ENCODE peak calls at places on chromosomes 1 and 21, in four cellular contexts. C is psoas muscle, N is right lobe of liver, V is sigmoid colon. X is an unnamed sample.

GRCh38 chr1:232884262-232884661 is 66.1 kb upstream of the NTPCR start:
- DNase-seq in C (no peak), N (no peak), V (no peak), X (no peak)

GRCh38 chr1:43435146-43436145 is 18.3 kb downstream of the HYI start:
- DNase-seq in C (no peak), N (no peak), V (peak), X (no peak)

GRCh38 chr1:205199090-205199930 is 12.2 kb downstream of the DSTYK start:
- DNase-seq in C (no peak), N (no peak), V (no peak), X (no peak)

GRCh38 chr21:39033878-39034589 is 149.2 kb downstream of the PSMG1 start:
- DNase-seq in C (no peak), N (peak), V (peak), X (peak)

GRCh38 chr1:66402194-66402593 is 131.8 kb upstream of the SGIP1 start:
- DNase-seq in C (peak), N (no peak), V (peak), X (no peak)

GRCh38 chr1:155947292-155947691 is 5.9 kb downstream of the RXFP4 start:
- DNase-seq in C (no peak), N (no peak), V (peak), X (no peak)

GRCh38 chr1:58620926-58621325 is 43.9 kb upstream of the TACSTD2 start:
- DNase-seq in C (no peak), N (no peak), V (no peak), X (peak)

GRCh38 chr1:169604781-169605560 is 18.7 kb upstream of the F5 start:
- DNase-seq in C (no peak), N (no peak), V (no peak), X (no peak)

GRCh38 chr1:244653439-244654283 is 735 bp downstream of the DESI2 start:
- DNase-seq in C (no peak), N (peak), V (peak), X (no peak)

GRCh38 chr1:155320661-155321576 is at the start of gene RUSC1:
- DNase-seq in C (peak), N (peak), V (peak), X (no peak)

GRCh38 chr21:42892582-42892930 is 553 bp upstream of the NDUFV3 start:
- DNase-seq in C (no peak), N (no peak), V (no peak), X (no peak)

GRCh38 chr1:168301664-168302320 is 21.1 kb downstream of the TBX19 start:
- DNase-seq in C (no peak), N (no peak), V (no peak), X (peak)

GRCh38 chr1:179169616-179170467 is 59.6 kb downstream of the ABL2 start:
- DNase-seq in C (no peak), N (no peak), V (no peak), X (no peak)

GRCh38 chr1:231776006-231776707 is 149.6 kb downstream of the DISC1 start:
- DNase-seq in C (no peak), N (no peak), V (no peak), X (no peak)

GRCh38 chr1:47031585-47031984 is 8.1 kb downstream of the CYP4X1 start:
- DNase-seq in C (peak), N (no peak), V (no peak), X (no peak)

GRCh38 chr1:63774617-63775417 is 1.0 kb downstream of the ROR1 start:
- DNase-seq in C (peak), N (peak), V (peak), X (no peak)

GRCh38 chr1:43887748-43888147 is 45.9 kb upstream of the ARTN start:
- DNase-seq in C (no peak), N (no peak), V (no peak), X (no peak)

GRCh38 chr1:197027359-197027758 is 39.7 kb downstream of the F13B start:
- DNase-seq in C (no peak), N (no peak), V (no peak), X (peak)

GRCh38 chr21:26962516-26963305 is 4.2 kb downstream of the ADAMTS5 start:
- DNase-seq in C (no peak), N (no peak), V (no peak), X (no peak)

GRCh38 chr1:89365206-89365605 is 1.3 kb downstream of the GBP6 start:
- DNase-seq in C (no peak), N (no peak), V (no peak), X (no peak)

GRCh38 chr1:3943123-3943431 is 43.0 kb upstream of the C1orf174 start:
- DNase-seq in C (no peak), N (no peak), V (no peak), X (no peak)

GRCh38 chr1:186374313-186375151 is 521 bp downstream of the TPR start:
- DNase-seq in C (no peak), N (no peak), V (no peak), X (no peak)

GRCh38 chr1:179968994-179969919 is 14.6 kb downstream of the CEP350 start:
- DNase-seq in C (no peak), N (no peak), V (no peak), X (no peak)

GRCh38 chr1:201748331-201748730 is 80.6 kb upstream of the IPO9 start:
- DNase-seq in C (no peak), N (no peak), V (no peak), X (no peak)

GRCh38 chr1:67463298-67463960 is 33.2 kb upstream of the SERBP1 start:
- DNase-seq in C (no peak), N (no peak), V (no peak), X (no peak)

GRCh38 chr1:53273526-53273925 is 35.2 kb upstream of the MAGOH start:
- DNase-seq in C (no peak), N (no peak), V (peak), X (peak)

GRCh38 chr1:59453297-59453970 is 156.5 kb downstream of the FGGY start:
- DNase-seq in C (no peak), N (no peak), V (no peak), X (no peak)

GRCh38 chr1:18142969-18143368 is 35.4 kb downstream of the IGSF21 start:
- DNase-seq in C (no peak), N (no peak), V (no peak), X (no peak)

GRCh38 chr21:15309721-15310120 is 244.9 kb upstream of the NRIP1 start:
- DNase-seq in C (peak), N (peak), V (peak), X (no peak)

GRCh38 chr21:16309250-16309971 is 579.6 kb downstream of the USP25 start:
- DNase-seq in C (no peak), N (no peak), V (no peak), X (no peak)

GRCh38 chr1:205344010-205344808 is 12.5 kb downstream of the KLHDC8A start:
- DNase-seq in C (peak), N (no peak), V (no peak), X (no peak)

GRCh38 chr1:231596337-231596791 is 30.2 kb upstream of the DISC1 start:
- DNase-seq in C (no peak), N (no peak), V (no peak), X (no peak)

GRCh38 chr1:209368864-209369598 is 214.5 kb upstream of the CAMK1G start:
- DNase-seq in C (peak), N (no peak), V (peak), X (no peak)

GRCh38 chr1:230188826-230189225 is 121.8 kb downstream of the GALNT2 start:
- DNase-seq in C (no peak), N (no peak), V (no peak), X (no peak)
- H3K27ac ChIP-seq in C (no peak), N (no peak), V (peak), X (no peak)

GRCh38 chr1:225747566-225747965 is 30.1 kb upstream of the SRP9 start:
- DNase-seq in C (no peak), N (no peak), V (no peak), X (no peak)

GRCh38 chr1:225744745-225745144 is 32.9 kb upstream of the SRP9 start:
- DNase-seq in C (no peak), N (no peak), V (no peak), X (no peak)

GRCh38 chr1:225748479-225748878 is 29.1 kb upstream of the SRP9 start:
- DNase-seq in C (no peak), N (no peak), V (no peak), X (no peak)

GRCh38 chr1:225745231-225745630 is 32.4 kb upstream of the SRP9 start:
- DNase-seq in C (no peak), N (no peak), V (peak), X (no peak)

GRCh38 chr1:225746361-225747179 is 31.1 kb upstream of the SRP9 start:
- DNase-seq in C (peak), N (peak), V (peak), X (no peak)
- H3K27ac ChIP-seq in C (peak), N (peak), V (peak), X (peak)

DNA sequence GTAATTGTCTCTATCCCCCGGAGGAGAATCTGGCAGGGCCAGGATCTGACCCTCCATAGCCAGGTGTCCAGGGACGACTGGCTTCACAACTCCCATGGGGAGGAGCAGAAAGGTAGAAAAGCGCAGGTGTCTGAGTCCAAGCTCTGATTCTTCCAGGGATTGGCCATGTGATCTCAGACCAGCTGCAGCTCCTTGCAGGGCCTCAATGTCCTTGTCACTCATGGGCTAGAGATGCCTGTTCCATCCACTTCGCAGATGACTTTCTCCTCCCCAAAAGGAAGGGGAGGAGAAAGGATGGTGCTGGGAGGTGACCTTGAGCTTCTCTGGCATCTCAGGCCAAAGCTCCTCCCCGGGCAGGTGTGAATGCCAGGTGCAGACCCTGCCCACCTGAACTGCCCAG is 22.6 kb downstream of the HSPG2 start:
- DNase-seq in C (no peak), N (no peak), V (no peak), X (no peak)
- H3K27ac ChIP-seq in C (peak), N (no peak), V (peak), X (no peak)

DNA sequence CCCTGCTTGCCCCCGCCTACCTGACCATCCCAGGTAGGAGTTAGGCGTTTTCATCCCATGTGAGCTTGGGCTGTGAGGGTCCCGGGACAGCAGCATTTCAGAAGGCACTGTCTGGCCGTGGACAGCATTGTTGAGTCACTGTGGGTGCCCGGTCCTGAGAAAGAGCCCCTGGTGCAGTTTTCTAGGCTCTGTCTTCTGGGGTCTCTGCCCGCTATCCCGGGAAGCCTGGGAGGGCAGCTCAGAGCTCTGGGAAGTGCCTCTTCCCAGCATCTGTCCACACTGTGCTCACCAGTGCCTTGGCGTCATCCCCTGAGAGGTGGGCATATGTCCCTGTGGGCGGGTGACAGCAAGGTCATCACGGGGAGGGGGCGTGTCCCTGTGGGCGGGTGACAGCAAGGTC is 11.4 kb upstream of the ZNF669 start:
- DNase-seq in C (no peak), N (no peak), V (no peak), X (no peak)
- H3K27ac ChIP-seq in C (no peak), N (no peak), V (no peak), X (no peak)

DNA sequence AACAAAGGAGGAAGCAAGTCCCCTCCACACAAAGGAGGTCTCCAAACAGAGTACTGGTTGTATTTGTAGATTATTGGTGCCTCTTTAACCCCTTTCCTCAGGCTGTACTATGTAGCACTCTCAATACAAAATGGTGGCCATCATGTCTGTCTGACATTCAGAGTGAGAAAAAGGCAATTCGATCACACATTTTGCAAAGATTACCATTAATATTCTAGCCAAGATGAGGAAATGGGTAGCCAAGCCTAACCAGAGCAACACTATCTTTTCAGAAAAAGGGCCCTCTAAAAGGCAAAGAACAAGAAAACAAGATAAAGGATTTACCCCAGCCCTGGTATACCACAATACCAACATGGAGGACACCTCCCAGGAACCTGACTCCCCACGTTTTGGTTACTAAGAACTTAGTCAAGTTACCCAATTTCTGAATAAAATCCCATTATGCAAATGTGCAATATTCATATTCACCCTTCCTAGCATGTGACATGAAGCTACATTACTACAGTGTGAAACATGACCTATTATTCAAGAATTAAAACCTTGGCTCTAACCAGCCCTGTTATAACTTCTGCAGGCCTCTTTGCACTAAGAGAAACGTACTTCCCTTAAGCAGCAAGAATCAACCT is 2.2 kb downstream of the KDM5B start:
- DNase-seq in C (no peak), N (no peak), V (no peak), X (no peak)
- H3K27ac ChIP-seq in C (no peak), N (no peak), V (peak), X (peak)

X was measured in epithelial cell of prostate.